ENCODE peak calls at places on chromosomes 5 and 9, in ten cellular contexts. J is skeletal muscle cell; L is NCI-H2081; Z is stimulated activated CD4-positive, alpha-beta T cell treated with anti-CD3 and anti-CD28 coated beads, TNF-alpha, amount 100 ng/mL, for 4 hours; D is HEK293T; V is astrocyte of the hippocampus; E is OCI-LY7; K is amygdala; S is mucosa of gallbladder; B is bronchial epithelial cell. A is an unnamed sample.

GRCh38 chr5:178765753-178766300 is 35.4 kb upstream of the ZNF354A start:
- DNase-seq in J (no peak), L (no peak), Z (no peak), D (no peak), V (no peak), E (no peak), K (no peak), S (no peak), B (peak; percentile 46), A (no peak)

GRCh38 chr5:132013006-132013689 is 1.7 kb upstream of the ACSL6 start:
- DNase-seq in J (no peak), L (no peak), Z (no peak), D (no peak), V (no peak), E (no peak), K (no peak), S (no peak), B (no peak), A (no peak)

GRCh38 chr5:2212481-2212880 is 329.8 kb upstream of the IRX4 start:
- DNase-seq in J (no peak), L (no peak), Z (no peak), D (no peak), V (no peak), E (no peak), K (no peak), S (no peak), B (no peak), A (no peak)

GRCh38 chr5:57435701-57436134 is 46.9 kb downstream of the ACTBL2 start:
- DNase-seq in J (peak; percentile 85), L (no peak), Z (no peak), D (no peak), V (peak; percentile 96), E (no peak), K (no peak), S (peak; percentile 76), B (peak; percentile 96), A (peak; percentile 25)

GRCh38 chr5:123787136-123787535 is 275.2 kb downstream of the CSNK1G3 start:
- DNase-seq in J (no peak), L (no peak), Z (no peak), D (no peak), V (no peak), E (no peak), K (no peak), S (no peak), B (no peak), A (no peak)

GRCh38 chr5:180072556-180072955 is 997 bp upstream of the RNF130 start:
- DNase-seq in J (no peak), L (no peak), Z (no peak), D (no peak), V (no peak), E (no peak), K (no peak), S (no peak), B (no peak), A (no peak)

GRCh38 chr9:87678650-87679355 is 47.1 kb upstream of the CTSL start:
- DNase-seq in J (no peak), L (peak; percentile 65), Z (no peak), D (peak; percentile 71), V (peak; percentile 85), E (peak; percentile 51), K (peak; percentile 37), S (peak; percentile 51), B (peak; percentile 61), A (peak; percentile 65)

GRCh38 chr5:38316544-38317224 is 58.3 kb downstream of the EGFLAM start:
- DNase-seq in J (peak; percentile 25), L (no peak), Z (no peak), D (peak; percentile 16), V (no peak), E (no peak), K (no peak), S (no peak), B (no peak), A (peak; percentile 24)

GRCh38 chr9:23829580-23830458 is 3.8 kb upstream of the ELAVL2 start:
- DNase-seq in J (no peak), L (no peak), Z (no peak), D (no peak), V (peak; percentile 52), E (no peak), K (no peak), S (no peak), B (peak; percentile 31), A (no peak)